ENCODE peak calls at places on chromosomes 12 and 14, in nine cellular contexts. U, X, E, L, B, I, C, V and H are unnamed samples.

GRCh38 chr12:13377698-13378097 is 181.2 kb downstream of the EMP1 start:
- DNase-seq in U (no peak), X (no peak), E (no peak), L (no peak), B (no peak), I (no peak), C (no peak), V (no peak), H (no peak)

GRCh38 chr12:108568653-108569154 is 6.3 kb downstream of the ISCU start:
- DNase-seq in U (no peak), X (no peak), E (no peak), L (peak), B (peak), I (no peak), C (no peak), V (peak), H (peak)

GRCh38 chr14:102215071-102215470 is 75.4 kb downstream of the WDR20 start:
- DNase-seq in U (no peak), X (no peak), E (no peak), L (no peak), B (no peak), I (no peak), C (peak), V (no peak), H (no peak)

GRCh38 chr14:50100824-50101223 is 15.5 kb downstream of the VCPKMT start:
- DNase-seq in U (no peak), X (no peak), E (no peak), L (no peak), B (no peak), I (no peak), C (no peak), V (no peak), H (no peak)

GRCh38 chr14:56884617-56885016 is 74.3 kb upstream of the OTX2 start:
- DNase-seq in U (peak), X (no peak), E (no peak), L (no peak), B (no peak), I (no peak), C (no peak), V (no peak), H (no peak)

GRCh38 chr14:22303589-22304195 is 285.3 kb downstream of the DAD1 start:
- DNase-seq in U (peak), X (peak), E (no peak), L (no peak), B (no peak), I (no peak), C (no peak), V (peak), H (peak)

GRCh38 chr14:25095784-25096390 is 45.9 kb upstream of the STXBP6 start:
- DNase-seq in U (no peak), X (no peak), E (no peak), L (no peak), B (no peak), I (no peak), C (no peak), V (no peak), H (no peak)

GRCh38 chr12:101884174-101884573 is 6.8 kb downstream of the DRAM1 start:
- DNase-seq in U (no peak), X (no peak), E (no peak), L (no peak), B (no peak), I (no peak), C (no peak), V (no peak), H (no peak)

GRCh38 chr14:78902010-78902623 is 731.9 kb downstream of the NRXN3 start:
- DNase-seq in U (peak), X (peak), E (peak), L (peak), B (peak), I (peak), C (no peak), V (peak), H (no peak)

GRCh38 chr12:28780096-28780495 is 369.0 kb upstream of the FAR2 start:
- DNase-seq in U (no peak), X (peak), E (peak), L (no peak), B (no peak), I (peak), C (no peak), V (no peak), H (no peak)

GRCh38 chr12:77047341-77048202 is 17.8 kb downstream of the E2F7 start:
- DNase-seq in U (no peak), X (peak), E (no peak), L (no peak), B (no peak), I (no peak), C (no peak), V (peak), H (no peak)

GRCh38 chr14:24178399-24179178 is 6.7 kb downstream of the REC8 start:
- DNase-seq in U (no peak), X (no peak), E (no peak), L (no peak), B (no peak), I (no peak), C (no peak), V (no peak), H (no peak)

GRCh38 chr14:104230946-104231345 is 92.6 kb downstream of the KIF26A start:
- DNase-seq in U (no peak), X (no peak), E (no peak), L (no peak), B (no peak), I (no peak), C (no peak), V (no peak), H (no peak)

GRCh38 chr14:60485600-60486251 is at the start of gene C14orf39:
- DNase-seq in U (peak), X (peak), E (no peak), L (no peak), B (no peak), I (no peak), C (no peak), V (no peak), H (peak)

GRCh38 chr14:37591311-37591940 is 3.6 kb downstream of the FOXA1 start:
- DNase-seq in U (peak), X (no peak), E (no peak), L (no peak), B (no peak), I (no peak), C (no peak), V (no peak), H (peak)

GRCh38 chr12:50505945-50506344 is 1.2 kb downstream of the DIP2B start:
- DNase-seq in U (peak), X (peak), E (peak), L (peak), B (no peak), I (no peak), C (no peak), V (no peak), H (no peak)

GRCh38 chr14:31510222-31510621 is 22.4 kb upstream of the GPR33 start:
- DNase-seq in U (no peak), X (peak), E (no peak), L (peak), B (no peak), I (no peak), C (no peak), V (peak), H (peak)

GRCh38 chr12:88993655-88994054 is 358.6 kb downstream of the DUSP6 start:
- DNase-seq in U (peak), X (peak), E (peak), L (peak), B (no peak), I (peak), C (no peak), V (no peak), H (peak)

GRCh38 chr12:94457331-94457730 is 2.3 kb downstream of the CEP83 start:
- DNase-seq in U (no peak), X (no peak), E (no peak), L (no peak), B (no peak), I (no peak), C (no peak), V (no peak), H (no peak)

GRCh38 chr12:92144631-92145480 is 790 bp downstream of the BTG1 start:
- DNase-seq in U (peak), X (peak), E (peak), L (peak), B (peak), I (peak), C (peak), V (no peak), H (no peak)

GRCh38 chr12:104220931-104221330 is 5.4 kb downstream of the TXNRD1 start:
- DNase-seq in U (no peak), X (no peak), E (no peak), L (no peak), B (no peak), I (no peak), C (no peak), V (no peak), H (no peak)